ENCODE peak calls at places on chromosomes 12 and 14, in four cellular contexts. One of them, this sample, is unnamed. For H4K20me1, the result is how much of the 10 kb centered on the place peaks cover.

GRCh38 chr12:95533985-95534384 is 17.3 kb downstream of the USP44 start:
- DNase-seq in K562: no peak
- DNase-seq in GM12878: no peak
- DNase-seq in HepG2: no peak
- DNase-seq in this sample: no peak

GRCh38 chr12:132162508-132163031 is 18.3 kb downstream of the NOC4L start:
- DNase-seq in GM12878: no peak
- DNase-seq in K562: no peak
- DNase-seq in HepG2: no peak
- DNase-seq in this sample: no peak

GRCh38 chr12:116918464-116918863 is 7.7 kb downstream of the FBXW8 start:
- DNase-seq in HepG2: no peak
- DNase-seq in K562: peak
- DNase-seq in GM12878: no peak
- DNase-seq in this sample: peak

GRCh38 chr12:15631007-15631715 is 158.0 kb downstream of the EPS8 start:
- DNase-seq in GM12878: no peak
- DNase-seq in HepG2: no peak
- DNase-seq in K562: no peak
- DNase-seq in this sample: no peak

GRCh38 chr12:116434155-116435065 is 124.8 kb upstream of the MAP1LC3B2 start:
- DNase-seq in GM12878: no peak
- DNase-seq in HepG2: no peak
- DNase-seq in K562: peak
- DNase-seq in this sample: peak

GRCh38 chr12:119179335-119180021 is 747 bp downstream of the HSPB8 start:
- DNase-seq in GM12878: no peak
- DNase-seq in K562: peak
- DNase-seq in HepG2: peak
- DNase-seq in this sample: peak

GRCh38 chr12:93060666-93061413 is 131.7 kb upstream of the EEA1 start:
- DNase-seq in K562: peak
- DNase-seq in GM12878: peak
- DNase-seq in HepG2: peak
- DNase-seq in this sample: peak

GRCh38 chr14:105173901-105174894 is 5.6 kb upstream of the JAG2 start:
- DNase-seq in HepG2: no peak
- DNase-seq in K562: no peak
- DNase-seq in GM12878: no peak
- DNase-seq in this sample: no peak

GRCh38 chr12:32290411-32290810 is 108.9 kb upstream of the FGD4 start:
- DNase-seq in HepG2: no peak
- DNase-seq in GM12878: no peak
- DNase-seq in K562: no peak
- DNase-seq in this sample: peak

DNA sequence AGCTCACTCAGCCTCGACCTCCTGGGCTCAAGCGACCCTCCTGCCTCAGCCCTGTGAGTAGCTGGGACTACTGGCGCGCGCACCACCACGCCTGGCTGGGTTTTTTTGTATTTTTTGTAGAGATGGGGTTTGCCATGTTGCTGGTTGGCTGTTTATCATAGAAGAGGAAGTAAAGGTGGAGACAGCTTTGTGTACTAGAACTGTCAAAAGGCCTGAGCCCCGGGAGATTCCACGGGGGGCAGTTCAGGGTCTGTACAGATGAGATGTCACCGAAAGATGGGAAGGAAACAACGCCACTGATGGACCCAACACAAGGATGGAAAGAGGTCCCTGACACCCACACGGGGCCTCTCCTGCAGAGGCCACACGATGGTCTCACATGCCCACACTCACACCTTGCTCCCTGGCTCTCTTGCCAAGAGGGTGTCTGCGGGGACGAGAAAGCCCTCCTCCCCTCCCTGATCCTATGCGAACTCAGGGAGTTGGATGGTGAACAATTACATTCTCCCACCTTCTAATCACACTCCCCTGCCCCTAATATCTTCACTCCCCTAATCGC is 66.6 kb downstream of the KDM2B start:
- DNase-seq in GM12878: no peak
- DNase-seq in K562: no peak
- DNase-seq in HepG2: no peak
- DNase-seq in this sample: no peak
- H4K20me1 ChIP-seq in GM12878: under half
- H4K20me1 ChIP-seq in K562: under half
- H4K20me1 ChIP-seq in HepG2: under half
- H4K20me1 ChIP-seq in this sample: under half

GRCh38 chr12:10143205-10143604 is 13.2 kb upstream of the CLEC7A start:
- DNase-seq in K562: no peak
- DNase-seq in GM12878: no peak
- DNase-seq in HepG2: no peak
- DNase-seq in this sample: no peak
- TF ChIP-seq JUNB in K562: no peak
- TF ChIP-seq JUNB in GM12878: no peak
- TF ChIP-seq JUNB in HepG2: no peak
- TF ChIP-seq JUNB in this sample: no peak

GRCh38 chr14:96363751-96364336 is 518 bp downstream of the GSKIP start:
- DNase-seq in K562: peak
- DNase-seq in GM12878: no peak
- DNase-seq in HepG2: peak
- DNase-seq in this sample: peak

GRCh38 chr14:96362071-96362964 is 823 bp downstream of the ATG2B start:
- DNase-seq in K562: peak
- DNase-seq in HepG2: peak
- DNase-seq in GM12878: peak
- DNase-seq in this sample: peak

GRCh38 chr14:96364911-96365310 is 1.6 kb downstream of the GSKIP start:
- DNase-seq in HepG2: no peak
- DNase-seq in K562: no peak
- DNase-seq in GM12878: no peak
- DNase-seq in this sample: no peak

GRCh38 chr14:96359959-96360358 is 3.2 kb downstream of the ATG2B start:
- DNase-seq in K562: no peak
- DNase-seq in HepG2: no peak
- DNase-seq in GM12878: no peak
- DNase-seq in this sample: no peak

GRCh38 chr14:96362965-96363750 is at the start of the genes ATG2B and GSKIP:
- DNase-seq in GM12878: peak
- DNase-seq in K562: peak
- DNase-seq in HepG2: peak
- DNase-seq in this sample: peak
- H4K20me1 ChIP-seq in GM12878: under half
- H4K20me1 ChIP-seq in K562: under half
- H4K20me1 ChIP-seq in HepG2: under half
- H4K20me1 ChIP-seq in this sample: under half

GRCh38 chr12:46898152-46898931 is 72.5 kb upstream of the SLC38A4 start:
- DNase-seq in K562: no peak
- DNase-seq in GM12878: no peak
- DNase-seq in HepG2: no peak
- DNase-seq in this sample: no peak
- TF ChIP-seq JUNB in K562: no peak
- TF ChIP-seq JUNB in GM12878: no peak
- TF ChIP-seq JUNB in HepG2: no peak
- TF ChIP-seq JUNB in this sample: no peak

GRCh38 chr14:30977752-30978151 is 47.7 kb upstream of the AP4S1 start:
- DNase-seq in K562: no peak
- DNase-seq in HepG2: no peak
- DNase-seq in GM12878: no peak
- DNase-seq in this sample: no peak
- H4K20me1 ChIP-seq in K562: under half
- H4K20me1 ChIP-seq in HepG2: half or more
- H4K20me1 ChIP-seq in GM12878: under half
- H4K20me1 ChIP-seq in this sample: under half

DNA sequence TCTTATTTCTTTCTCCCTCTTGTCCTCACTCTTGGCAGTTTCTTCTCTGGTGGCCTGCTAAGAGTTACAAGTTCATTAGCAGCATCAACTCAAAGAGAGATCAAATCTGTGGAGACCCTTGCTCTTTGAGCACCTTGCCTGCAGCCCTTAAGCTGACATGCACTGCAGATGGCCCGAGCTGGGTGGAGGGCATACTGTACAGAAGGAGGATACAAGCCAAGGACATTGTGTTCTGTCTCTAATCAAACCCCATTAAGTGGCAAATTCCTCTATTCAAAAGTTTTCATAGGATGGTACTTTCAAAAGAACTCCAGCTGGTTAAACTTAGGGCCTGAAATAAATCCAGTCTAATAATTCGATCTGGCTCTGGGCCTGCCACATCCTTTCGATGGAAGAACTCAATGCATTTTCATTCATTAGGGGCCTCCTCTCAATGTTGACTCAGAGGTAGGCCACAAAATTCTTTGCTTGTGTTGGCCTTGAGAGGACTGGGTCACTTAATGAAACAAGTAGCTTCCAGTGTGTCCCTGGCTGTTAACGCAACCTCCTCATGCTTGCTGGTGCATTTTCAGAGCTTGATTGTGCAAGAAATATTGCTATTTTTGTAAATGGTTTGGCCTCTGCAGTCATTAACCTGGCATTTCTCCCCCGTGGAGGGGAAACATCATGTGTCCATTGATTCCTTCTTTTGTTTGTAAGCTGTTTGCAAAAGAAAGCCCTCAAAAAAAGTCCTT is 318.2 kb downstream of the NUAK1 start:
- DNase-seq in HepG2: peak
- DNase-seq in GM12878: no peak
- DNase-seq in K562: no peak
- DNase-seq in this sample: peak
- TF ChIP-seq JUNB in HepG2: no peak
- TF ChIP-seq JUNB in GM12878: no peak
- TF ChIP-seq JUNB in K562: no peak
- TF ChIP-seq JUNB in this sample: no peak

GRCh38 chr12:56682323-56682722 is 5.8 kb downstream of the PTGES3 start:
- DNase-seq in K562: no peak
- DNase-seq in GM12878: no peak
- DNase-seq in HepG2: no peak
- DNase-seq in this sample: no peak
- H4K20me1 ChIP-seq in K562: under half
- H4K20me1 ChIP-seq in GM12878: under half
- H4K20me1 ChIP-seq in HepG2: half or more
- H4K20me1 ChIP-seq in this sample: half or more

GRCh38 chr12:38488866-38489265 is 172.3 kb downstream of the ALG10B start:
- DNase-seq in K562: no peak
- DNase-seq in HepG2: no peak
- DNase-seq in GM12878: no peak
- DNase-seq in this sample: no peak

GRCh38 chr12:38490941-38491340 is 174.4 kb downstream of the ALG10B start:
- DNase-seq in GM12878: no peak
- DNase-seq in K562: no peak
- DNase-seq in HepG2: no peak
- DNase-seq in this sample: no peak
- TF ChIP-seq JUNB in GM12878: no peak
- TF ChIP-seq JUNB in K562: no peak
- TF ChIP-seq JUNB in HepG2: no peak
- TF ChIP-seq JUNB in this sample: no peak

GRCh38 chr12:6538420-6539275 is 4.3 kb downstream of the GAPDH start:
- DNase-seq in GM12878: no peak
- DNase-seq in K562: no peak
- DNase-seq in HepG2: peak
- DNase-seq in this sample: peak
- H4K20me1 ChIP-seq in GM12878: under half
- H4K20me1 ChIP-seq in K562: under half
- H4K20me1 ChIP-seq in HepG2: under half
- H4K20me1 ChIP-seq in this sample: under half

GRCh38 chr12:50558970-50559369 is 54.2 kb downstream of the DIP2B start:
- DNase-seq in K562: no peak
- DNase-seq in GM12878: no peak
- DNase-seq in HepG2: no peak
- DNase-seq in this sample: no peak

GRCh38 chr12:50557421-50557820 is 52.6 kb downstream of the DIP2B start:
- DNase-seq in HepG2: no peak
- DNase-seq in GM12878: no peak
- DNase-seq in K562: no peak
- DNase-seq in this sample: no peak

GRCh38 chr12:50556273-50556672 is 51.5 kb downstream of the DIP2B start:
- DNase-seq in K562: no peak
- DNase-seq in GM12878: no peak
- DNase-seq in HepG2: no peak
- DNase-seq in this sample: no peak

GRCh38 chr12:50554651-50555050 is 49.9 kb downstream of the DIP2B start:
- DNase-seq in GM12878: no peak
- DNase-seq in HepG2: no peak
- DNase-seq in K562: no peak
- DNase-seq in this sample: no peak

GRCh38 chr12:50555471-50555885 is 50.7 kb downstream of the DIP2B start:
- DNase-seq in K562: no peak
- DNase-seq in GM12878: no peak
- DNase-seq in HepG2: no peak
- DNase-seq in this sample: no peak
- TF ChIP-seq JUNB in K562: no peak
- TF ChIP-seq JUNB in GM12878: no peak
- TF ChIP-seq JUNB in HepG2: no peak
- TF ChIP-seq JUNB in this sample: no peak

This sample was measured in GM23338.